ENCODE peak calls at places on chromosomes 11 and 22, in ten cellular contexts. V is upper lobe of right lung, X is cardiac muscle cell, L is HCT116, Y is A549, J is ovary, O is pancreas, G is tibial nerve, M is GM23338, E is neural progenitor cell. Q is an unnamed sample. For H3K4me1, the result is how much of the 10 kb centered on the place peaks cover.

GRCh38 chr11:91926967-91927366 is 297.7 kb upstream of the FAT3 start:
- DNase-seq in V (no peak), X (peak), L (no peak), Y (no peak), J (no peak), O (no peak), G (no peak), M (no peak), E (no peak), Q (peak)

GRCh38 chr22:27226666-27227065 is 569.3 kb downstream of the MIAT start:
- DNase-seq in V (no peak), X (no peak), L (no peak), Y (no peak), J (no peak), O (no peak), G (no peak), M (no peak), E (no peak), Q (no peak)

GRCh38 chr11:93718057-93718563 is 23.2 kb downstream of the TAF1D start:
- DNase-seq in V (no peak), X (no peak), L (no peak), Y (no peak), J (no peak), O (no peak), G (no peak), M (no peak), E (no peak), Q (no peak)

GRCh38 chr22:24555160-24555495 is 190 bp upstream of the GUCD1 start:
- DNase-seq in V (peak), X (peak), L (peak), Y (peak), J (peak), O (peak), G (peak), M (peak), E (peak), Q (peak)

GRCh38 chr11:31327417-31327816 is 42.1 kb downstream of the DCDC1 start:
- DNase-seq in V (no peak), X (no peak), L (no peak), Y (no peak), J (no peak), O (no peak), G (no peak), M (no peak), E (no peak), Q (no peak)

GRCh38 chr11:122772945-122773344 is 65.4 kb upstream of the CRTAM start:
- DNase-seq in V (no peak), X (peak), L (no peak), Y (peak), J (no peak), O (no peak), G (no peak), M (no peak), E (no peak), Q (no peak)

GRCh38 chr22:48103126-48103875 is 1340.9 kb downstream of the TBC1D22A start:
- DNase-seq in V (no peak), X (no peak), L (no peak), Y (no peak), J (no peak), O (no peak), G (no peak), M (no peak), E (no peak), Q (no peak)

GRCh38 chr11:104609297-104609696 is 289.0 kb downstream of the CASP12 start:
- DNase-seq in V (no peak), X (peak), L (peak), Y (peak), J (no peak), O (no peak), G (no peak), M (peak), E (peak), Q (peak)

GRCh38 chr22:48185656-48186055 is 1423.2 kb downstream of the TBC1D22A start:
- DNase-seq in V (no peak), X (no peak), L (no peak), Y (no peak), J (no peak), O (no peak), G (no peak), M (no peak), E (no peak), Q (no peak)

GRCh38 chr11:107606122-107606521 is 15.2 kb downstream of the ELMOD1 start:
- DNase-seq in V (no peak), X (no peak), L (no peak), Y (no peak), J (no peak), O (no peak), G (no peak), M (peak), E (no peak), Q (no peak)

GRCh38 chr11:82998697-82999096 is 73.0 kb downstream of the RAB30 start:
- DNase-seq in V (no peak), X (no peak), L (no peak), Y (no peak), J (no peak), O (no peak), G (no peak), M (no peak), E (no peak), Q (no peak)

GRCh38 chr22:38097557-38098409 is 12.7 kb downstream of the BAIAP2L2 start:
- DNase-seq in V (no peak), X (peak), L (peak), Y (no peak), J (no peak), O (no peak), G (no peak), M (peak), E (peak), Q (peak)

GRCh38 chr22:48688366-48688765 is 1139.3 kb downstream of the BRD1 start:
- DNase-seq in V (no peak), X (no peak), L (no peak), Y (no peak), J (no peak), O (no peak), G (no peak), M (no peak), E (no peak), Q (no peak)

GRCh38 chr22:45892681-45893461 is 84.1 kb downstream of the WNT7B start:
- DNase-seq in V (peak), X (no peak), L (no peak), Y (no peak), J (no peak), O (peak), G (no peak), M (no peak), E (no peak), Q (peak)

GRCh38 chr11:61603667-61604066 is 22.8 kb upstream of the SYT7 start:
- DNase-seq in V (no peak), X (no peak), L (no peak), Y (no peak), J (no peak), O (no peak), G (no peak), M (peak), E (no peak), Q (no peak)

GRCh38 chr11:77791301-77791700 is 29.2 kb downstream of the RSF1 start:
- DNase-seq in V (no peak), X (no peak), L (no peak), Y (no peak), J (no peak), O (no peak), G (no peak), M (no peak), E (no peak), Q (no peak)

GRCh38 chr11:115161876-115162275 is 342.3 kb downstream of the CADM1 start:
- DNase-seq in V (no peak), X (no peak), L (no peak), Y (no peak), J (no peak), O (no peak), G (no peak), M (no peak), E (no peak), Q (peak)

GRCh38 chr11:111570796-111571195 is 30.3 kb downstream of the LAYN start:
- DNase-seq in V (no peak), X (no peak), L (no peak), Y (no peak), J (no peak), O (no peak), G (no peak), M (no peak), E (no peak), Q (no peak)

GRCh38 chr22:32533265-32534068 is 58.9 kb downstream of the FBXO7 start:
- DNase-seq in V (no peak), X (peak), L (no peak), Y (no peak), J (no peak), O (no peak), G (no peak), M (no peak), E (no peak), Q (no peak)

GRCh38 chr11:120240866-120241265 is 926 bp downstream of the POU2F3 start:
- DNase-seq in V (no peak), X (no peak), L (no peak), Y (no peak), J (no peak), O (no peak), G (no peak), M (no peak), E (no peak), Q (no peak)

GRCh38 chr11:120236169-120237107 is 3.5 kb upstream of the POU2F3 start:
- DNase-seq in V (no peak), X (no peak), L (peak), Y (peak), J (no peak), O (no peak), G (no peak), M (peak), E (no peak), Q (no peak)

GRCh38 chr11:120241277-120241676 is 1.3 kb downstream of the POU2F3 start:
- DNase-seq in V (peak), X (no peak), L (no peak), Y (no peak), J (no peak), O (no peak), G (no peak), M (no peak), E (no peak), Q (no peak)

GRCh38 chr11:120239713-120240640 is at the start of gene POU2F3:
- DNase-seq in V (peak), X (no peak), L (no peak), Y (no peak), J (no peak), O (peak), G (no peak), M (peak), E (peak), Q (no peak)

DNA sequence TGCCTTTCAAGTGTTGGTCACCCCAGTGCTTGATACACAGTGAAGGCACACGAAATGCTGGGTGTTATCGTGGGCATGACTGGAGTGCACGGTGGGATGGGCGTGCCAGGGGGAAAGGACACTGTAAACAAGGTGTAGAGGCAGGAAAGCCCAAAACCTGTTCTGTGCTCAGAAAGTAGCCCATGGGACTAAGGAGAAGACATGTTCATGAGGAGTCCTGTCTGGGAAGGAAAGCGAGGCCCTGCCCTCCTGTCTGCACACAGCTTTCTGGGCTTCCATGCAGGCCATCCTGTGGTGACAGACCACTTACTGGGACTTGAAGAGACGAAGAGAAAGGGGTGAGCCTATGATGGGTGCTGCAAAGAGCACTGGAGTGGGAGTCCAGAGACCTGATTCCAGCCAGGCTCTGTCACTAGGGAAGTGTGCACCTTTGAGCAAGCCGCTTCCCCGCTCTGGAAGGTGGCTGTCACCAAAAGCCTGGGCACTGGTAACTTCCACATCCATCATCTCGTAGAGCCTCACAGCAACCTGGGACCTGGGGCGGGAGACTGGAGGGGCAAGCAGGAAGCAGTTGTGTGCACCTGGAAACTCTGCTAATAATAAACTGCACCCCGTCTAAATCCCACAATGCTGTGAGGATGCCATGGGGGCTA is 846 bp upstream of the POU2F3 start:
- DNase-seq in V (no peak), X (no peak), L (no peak), Y (no peak), J (no peak), O (no peak), G (no peak), M (no peak), E (no peak), Q (no peak)
- TF ChIP-seq CTCF in V (no peak), X (no peak), L (no peak), Y (no peak), J (no peak), O (no peak), G (no peak), M (no peak), E (no peak), Q (no peak)

GRCh38 chr11:67270256-67271211 is 4.3 kb downstream of the GRK2 start:
- DNase-seq in V (peak), X (peak), L (no peak), Y (no peak), J (peak), O (peak), G (no peak), M (peak), E (peak), Q (no peak)
- H3K4me3 ChIP-seq in V (peak), X (no peak), L (no peak), Y (no peak), J (no peak), O (peak), G (peak), M (peak), E (peak), Q (peak)

DNA sequence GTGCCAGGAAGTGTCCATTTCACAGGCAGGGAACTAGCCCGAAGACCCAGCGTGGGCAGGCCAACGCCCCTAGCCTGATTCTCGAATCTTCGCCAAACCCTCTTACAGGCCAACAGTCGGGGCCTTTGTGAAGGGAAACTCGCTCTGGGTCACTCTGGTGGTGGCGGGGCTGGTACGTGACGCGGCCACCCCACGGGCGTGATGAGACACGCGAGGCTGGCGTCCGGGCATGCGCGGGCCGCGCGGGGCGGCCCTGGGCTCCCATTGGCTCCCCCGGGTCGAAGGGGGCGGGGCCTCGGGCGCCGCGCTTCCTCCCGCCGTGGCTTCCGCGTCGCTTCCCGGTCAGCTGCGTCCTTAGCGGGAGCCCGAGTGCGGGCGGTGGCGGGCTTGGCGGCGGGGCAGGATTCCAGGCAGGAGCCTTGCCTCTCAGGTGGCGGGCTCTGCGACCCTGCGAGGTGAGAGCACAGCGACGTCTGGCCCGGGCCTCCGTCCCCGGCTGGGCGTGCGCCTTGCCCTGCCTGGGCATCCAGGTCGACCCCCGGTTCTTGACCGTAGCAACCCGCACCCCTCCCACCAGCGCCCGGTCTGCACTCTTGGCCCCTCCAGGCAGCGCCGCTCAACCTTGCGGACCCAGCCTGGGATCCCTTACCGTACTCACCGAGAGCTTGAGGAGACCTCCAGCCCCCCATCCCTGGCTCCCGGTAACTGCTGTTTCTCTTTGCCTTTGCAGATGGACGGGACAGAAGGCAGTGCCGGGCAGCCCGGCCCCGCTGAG is at the start of gene FRMD8:
- DNase-seq in V (peak), X (peak), L (peak), Y (peak), J (peak), O (peak), G (peak), M (peak), E (peak), Q (peak)
- H3K4me1 ChIP-seq in V (half or more), X (under half), L (under half), Y (half or more), J (under half), O (under half), G (half or more), M (under half), E (under half), Q (under half)

GRCh38 chr11:43933608-43934358 is 8.7 kb upstream of the C11orf96 start:
- DNase-seq in V (no peak), X (peak), L (no peak), Y (no peak), J (no peak), O (no peak), G (no peak), M (no peak), E (peak), Q (peak)
- TF ChIP-seq CTCF in V (no peak), X (peak), L (no peak), Y (no peak), J (no peak), O (no peak), G (no peak), M (no peak), E (no peak), Q (peak)